ENCODE peak calls at places on chromosomes 5 and 9, in four cellular contexts. One of them, this sample, is unnamed.

GRCh38 chr5:9052421-9052820 is 493.5 kb downstream of the SEMA5A start:
- DNase-seq in stimulated activated CD4-positive, alpha-beta T cell treated with anti-CD3 and anti-CD28 coated beads, TNF-alpha, amount 100 ng/mL, for 24 hours: no peak
- DNase-seq in T-helper 17 cell: no peak
- DNase-seq in neural progenitor cell: no peak
- DNase-seq in this sample: no peak

GRCh38 chr9:124652203-124652992 is 118.7 kb downstream of the NR6A1 start:
- DNase-seq in T-helper 17 cell: no peak
- DNase-seq in stimulated activated CD4-positive, alpha-beta T cell treated with anti-CD3 and anti-CD28 coated beads, TNF-alpha, amount 100 ng/mL, for 24 hours: no peak
- DNase-seq in neural progenitor cell: no peak
- DNase-seq in this sample: no peak

GRCh38 chr5:63194126-63194525 is 615.5 kb downstream of the LRRC70 start:
- DNase-seq in stimulated activated CD4-positive, alpha-beta T cell treated with anti-CD3 and anti-CD28 coated beads, TNF-alpha, amount 100 ng/mL, for 24 hours: no peak
- DNase-seq in neural progenitor cell: no peak
- DNase-seq in T-helper 17 cell: no peak
- DNase-seq in this sample: no peak

GRCh38 chr9:31542384-31543055 is 841.9 kb upstream of the ACO1 start:
- DNase-seq in T-helper 17 cell: peak; percentile 5
- DNase-seq in neural progenitor cell: peak; percentile 38
- DNase-seq in stimulated activated CD4-positive, alpha-beta T cell treated with anti-CD3 and anti-CD28 coated beads, TNF-alpha, amount 100 ng/mL, for 24 hours: peak; percentile 1
- DNase-seq in this sample: no peak

GRCh38 chr5:1254196-1254595 is 29.0 kb downstream of the SLC6A18 start:
- DNase-seq in neural progenitor cell: no peak
- DNase-seq in stimulated activated CD4-positive, alpha-beta T cell treated with anti-CD3 and anti-CD28 coated beads, TNF-alpha, amount 100 ng/mL, for 24 hours: no peak
- DNase-seq in T-helper 17 cell: no peak
- DNase-seq in this sample: no peak

GRCh38 chr5:170861855-170862766 is at the start of gene RANBP17:
- DNase-seq in T-helper 17 cell: no peak
- DNase-seq in neural progenitor cell: peak; percentile 91
- DNase-seq in stimulated activated CD4-positive, alpha-beta T cell treated with anti-CD3 and anti-CD28 coated beads, TNF-alpha, amount 100 ng/mL, for 24 hours: no peak
- DNase-seq in this sample: no peak

GRCh38 chr5:171692936-171693335 is 92.7 kb upstream of the SMIM23 start:
- DNase-seq in T-helper 17 cell: no peak
- DNase-seq in stimulated activated CD4-positive, alpha-beta T cell treated with anti-CD3 and anti-CD28 coated beads, TNF-alpha, amount 100 ng/mL, for 24 hours: no peak
- DNase-seq in neural progenitor cell: no peak
- DNase-seq in this sample: no peak

GRCh38 chr9:88388886-88389617 is 808 bp downstream of the SPIN1 start:
- DNase-seq in T-helper 17 cell: peak; percentile 7
- DNase-seq in stimulated activated CD4-positive, alpha-beta T cell treated with anti-CD3 and anti-CD28 coated beads, TNF-alpha, amount 100 ng/mL, for 24 hours: peak; percentile 27
- DNase-seq in neural progenitor cell: peak; percentile 89
- DNase-seq in this sample: peak; percentile 36

GRCh38 chr5:163373401-163374066 is 63.9 kb upstream of the CCNG1 start:
- DNase-seq in neural progenitor cell: no peak
- DNase-seq in stimulated activated CD4-positive, alpha-beta T cell treated with anti-CD3 and anti-CD28 coated beads, TNF-alpha, amount 100 ng/mL, for 24 hours: no peak
- DNase-seq in T-helper 17 cell: no peak
- DNase-seq in this sample: no peak

GRCh38 chr9:79028101-79028500 is 543.7 kb upstream of the TLE4 start:
- DNase-seq in T-helper 17 cell: no peak
- DNase-seq in stimulated activated CD4-positive, alpha-beta T cell treated with anti-CD3 and anti-CD28 coated beads, TNF-alpha, amount 100 ng/mL, for 24 hours: no peak
- DNase-seq in neural progenitor cell: no peak
- DNase-seq in this sample: no peak

GRCh38 chr9:127218818-127219217 is 45.8 kb upstream of the GARNL3 start:
- DNase-seq in stimulated activated CD4-positive, alpha-beta T cell treated with anti-CD3 and anti-CD28 coated beads, TNF-alpha, amount 100 ng/mL, for 24 hours: no peak
- DNase-seq in T-helper 17 cell: no peak
- DNase-seq in neural progenitor cell: no peak
- DNase-seq in this sample: no peak

GRCh38 chr5:62450259-62450658 is 37.7 kb downstream of the IPO11 start:
- DNase-seq in neural progenitor cell: no peak
- DNase-seq in T-helper 17 cell: no peak
- DNase-seq in stimulated activated CD4-positive, alpha-beta T cell treated with anti-CD3 and anti-CD28 coated beads, TNF-alpha, amount 100 ng/mL, for 24 hours: no peak
- DNase-seq in this sample: no peak

GRCh38 chr5:160470437-160471341 is 49.0 kb downstream of the PTTG1 start:
- DNase-seq in neural progenitor cell: no peak
- DNase-seq in T-helper 17 cell: no peak
- DNase-seq in stimulated activated CD4-positive, alpha-beta T cell treated with anti-CD3 and anti-CD28 coated beads, TNF-alpha, amount 100 ng/mL, for 24 hours: no peak
- DNase-seq in this sample: no peak

GRCh38 chr5:16903480-16904300 is 32.4 kb downstream of the MYO10 start:
- DNase-seq in neural progenitor cell: no peak
- DNase-seq in stimulated activated CD4-positive, alpha-beta T cell treated with anti-CD3 and anti-CD28 coated beads, TNF-alpha, amount 100 ng/mL, for 24 hours: no peak
- DNase-seq in T-helper 17 cell: no peak
- DNase-seq in this sample: no peak